ENCODE peak calls at places on chromosomes 6 and 20, in seven cellular contexts. R is mesenchymal stem cell, N is IMR-90, H is neuronal stem cell, U is H1, E is trophoblast cell, P is H9. G is an unnamed sample.

GRCh38 chr6:144341831-144342527 is 56.8 kb downstream of the UTRN start:
- DNase-seq in R (no peak), N (no peak), H (no peak), U (no peak), E (no peak), P (no peak), G (no peak)

GRCh38 chr6:141313986-141314385 is 818.7 kb upstream of the GJE1 start:
- DNase-seq in R (no peak), N (no peak), H (no peak), U (no peak), E (no peak), P (no peak), G (no peak)

GRCh38 chr20:57238089-57238488 is 28.4 kb downstream of the BMP7 start:
- DNase-seq in R (no peak), N (no peak), H (no peak), U (no peak), E (no peak), P (no peak), G (no peak)

GRCh38 chr6:125138083-125138482 is 15.5 kb upstream of the TPD52L1 start:
- DNase-seq in R (no peak), N (no peak), H (no peak), U (no peak), E (no peak), P (no peak), G (no peak)

GRCh38 chr6:133339543-133340384 is 98.6 kb downstream of the EYA4 start:
- DNase-seq in R (no peak), N (no peak), H (no peak), U (no peak), E (no peak), P (no peak), G (no peak)

GRCh38 chr6:109892451-109893435 is 85.4 kb upstream of the GPR6 start:
- DNase-seq in R (no peak), N (no peak), H (no peak), U (peak), E (peak), P (peak), G (peak)

GRCh38 chr20:32247957-32248497 is 29.4 kb upstream of the KIF3B start:
- DNase-seq in R (no peak), N (no peak), H (no peak), U (no peak), E (peak), P (no peak), G (no peak)

GRCh38 chr20:24819331-24819965 is 129.6 kb upstream of the CST7 start:
- DNase-seq in R (no peak), N (no peak), H (no peak), U (no peak), E (no peak), P (no peak), G (no peak)

GRCh38 chr6:95515975-95516374 is 61.4 kb upstream of the MANEA start:
- DNase-seq in R (no peak), N (no peak), H (no peak), U (no peak), E (peak), P (no peak), G (peak)

GRCh38 chr20:46251211-46251673 is 57.1 kb downstream of the CDH22 start:
- DNase-seq in R (no peak), N (no peak), H (peak), U (peak), E (no peak), P (peak), G (peak)

GRCh38 chr6:118709859-118710350 is 58.5 kb upstream of the CEP85L start:
- DNase-seq in R (peak), N (peak), H (no peak), U (no peak), E (no peak), P (no peak), G (peak)

GRCh38 chr20:32574296-32575226 is 10.6 kb downstream of the NOL4L start:
- DNase-seq in R (peak), N (peak), H (no peak), U (no peak), E (peak), P (peak), G (peak)

GRCh38 chr6:144286503-144287393 is 1.6 kb downstream of the UTRN start:
- DNase-seq in R (peak), N (peak), H (peak), U (peak), E (peak), P (peak), G (peak)

GRCh38 chr6:17220040-17220439 is 61.1 kb upstream of the RBM24 start:
- DNase-seq in R (no peak), N (no peak), H (no peak), U (no peak), E (no peak), P (no peak), G (no peak)

GRCh38 chr6:168851460-168852103 is 402.1 kb downstream of the THBS2 start:
- DNase-seq in R (no peak), N (no peak), H (no peak), U (no peak), E (no peak), P (no peak), G (no peak)

GRCh38 chr20:58021481-58021880 is 207.0 kb downstream of the ANKRD60 start:
- DNase-seq in R (no peak), N (no peak), H (no peak), U (peak), E (no peak), P (peak), G (peak)

GRCh38 chr20:38601216-38602184 is at the start of gene ARHGAP40:
- DNase-seq in R (no peak), N (no peak), H (no peak), U (peak), E (peak), P (peak), G (peak)

GRCh38 chr20:62065669-62066338 is at the start of gene TAF4:
- DNase-seq in R (peak), N (peak), H (peak), U (peak), E (peak), P (peak), G (peak)

GRCh38 chr6:30541515-30542403 is 14.5 kb downstream of the GNL1 start:
- DNase-seq in R (peak), N (peak), H (peak), U (peak), E (peak), P (peak), G (peak)

DNA sequence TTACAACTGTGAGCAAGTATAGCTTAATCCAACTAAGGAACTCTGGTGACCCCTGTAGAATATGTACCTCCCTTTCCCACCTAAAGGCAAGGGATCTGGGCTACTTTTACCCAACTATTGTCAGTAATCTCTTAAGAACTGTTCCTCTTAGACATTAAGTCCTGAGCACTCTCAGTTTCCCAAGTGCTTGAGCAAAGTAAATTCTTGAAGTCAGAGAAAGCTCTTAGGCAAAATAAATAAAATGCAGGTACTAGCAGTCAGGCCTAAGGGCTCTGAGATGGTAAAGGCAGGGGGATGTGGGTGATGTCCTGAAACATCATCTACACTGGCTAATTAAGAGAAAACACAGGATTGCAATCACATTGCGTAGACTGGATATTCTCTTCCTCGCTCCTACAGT is 446.4 kb upstream of the FLRT3 start:
- DNase-seq in R (no peak), N (no peak), H (no peak), U (no peak), E (no peak), P (no peak), G (no peak)
- H3K18ac ChIP-seq in R (no peak), N (no peak), H (no peak), U (no peak), E (no peak), P (no peak), G (no peak)

GRCh38 chr6:3549314-3549940 is 92.6 kb upstream of the SLC22A23 start:
- DNase-seq in R (no peak), N (no peak), H (no peak), U (peak), E (no peak), P (no peak), G (no peak)

GRCh38 chr6:3551716-3552511 is 95.1 kb upstream of the SLC22A23 start:
- DNase-seq in R (no peak), N (no peak), H (no peak), U (no peak), E (no peak), P (no peak), G (no peak)

DNA sequence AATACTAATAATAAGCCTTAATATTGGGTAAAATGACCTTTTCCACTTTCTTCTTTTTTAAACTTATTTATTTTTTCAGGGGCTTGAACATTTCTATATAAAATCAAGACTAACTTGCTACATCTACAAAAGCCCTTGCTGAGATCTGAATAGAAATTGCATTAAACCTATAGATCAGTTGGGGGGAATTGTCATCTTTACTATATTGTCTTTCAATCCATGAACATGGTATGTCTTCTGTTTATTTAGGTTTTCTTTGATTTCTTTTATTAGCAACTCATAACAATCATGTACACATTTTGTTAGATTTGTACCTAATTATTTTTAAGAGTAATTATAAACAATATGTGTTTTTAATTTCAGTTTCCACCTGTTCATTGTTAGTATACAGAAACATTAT is 96.4 kb upstream of the SLC22A23 start:
- DNase-seq in R (no peak), N (no peak), H (no peak), U (no peak), E (no peak), P (no peak), G (no peak)
- H3K18ac ChIP-seq in R (no peak), N (no peak), H (no peak), U (no peak), E (no peak), P (no peak), G (no peak)

DNA sequence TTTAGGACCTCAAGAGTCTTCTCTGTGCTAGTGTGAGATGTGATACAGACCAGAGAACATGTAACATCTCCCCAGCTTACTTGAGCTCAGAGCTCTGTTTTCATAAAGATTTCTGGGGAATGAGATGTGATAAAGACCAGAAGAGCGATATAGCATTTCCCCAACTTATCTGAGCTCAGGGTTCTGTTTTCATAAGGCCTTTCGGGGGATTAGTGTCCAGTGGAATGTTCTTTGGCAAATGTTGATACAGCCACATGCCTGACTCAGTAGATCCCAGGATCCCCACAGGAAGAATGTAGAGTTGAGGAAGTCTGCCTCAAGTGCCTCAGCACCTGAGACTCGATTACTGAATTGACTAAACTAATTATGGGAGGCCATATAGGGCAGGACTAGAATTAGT is 18.7 kb upstream of the TOP1 start:
- DNase-seq in R (peak), N (peak), H (no peak), U (no peak), E (no peak), P (no peak), G (no peak)
- H3K18ac ChIP-seq in R (no peak), N (peak), H (no peak), U (no peak), E (no peak), P (no peak), G (no peak)

GRCh38 chr6:21613809-21614208 is 20.3 kb downstream of the SOX4 start:
- DNase-seq in R (no peak), N (no peak), H (no peak), U (no peak), E (no peak), P (no peak), G (no peak)
- H3K18ac ChIP-seq in R (no peak), N (no peak), H (no peak), U (no peak), E (no peak), P (no peak), G (no peak)

DNA sequence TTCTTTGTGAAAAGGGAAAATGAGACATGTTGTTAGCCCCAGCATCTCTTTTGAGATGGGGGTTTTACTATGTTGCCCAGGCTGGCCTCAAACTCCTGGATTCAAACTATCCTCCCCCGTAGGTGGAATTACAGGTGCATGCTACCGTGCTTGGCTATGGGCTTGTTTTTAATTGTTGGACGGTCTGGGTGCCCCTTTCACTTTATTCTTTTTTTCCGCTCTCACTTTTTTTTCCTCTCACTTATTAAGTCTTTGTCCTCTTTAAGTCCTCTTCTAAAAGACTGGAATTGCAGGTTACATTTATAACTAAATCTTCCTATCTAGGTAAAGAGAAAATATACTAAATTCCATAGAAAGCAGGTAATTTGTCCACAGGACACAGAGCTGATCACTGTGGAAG is 18.8 kb upstream of the PRDM13 start:
- DNase-seq in R (no peak), N (no peak), H (no peak), U (no peak), E (no peak), P (no peak), G (no peak)
- H3K18ac ChIP-seq in R (no peak), N (no peak), H (no peak), U (no peak), E (no peak), P (no peak), G (no peak)

DNA sequence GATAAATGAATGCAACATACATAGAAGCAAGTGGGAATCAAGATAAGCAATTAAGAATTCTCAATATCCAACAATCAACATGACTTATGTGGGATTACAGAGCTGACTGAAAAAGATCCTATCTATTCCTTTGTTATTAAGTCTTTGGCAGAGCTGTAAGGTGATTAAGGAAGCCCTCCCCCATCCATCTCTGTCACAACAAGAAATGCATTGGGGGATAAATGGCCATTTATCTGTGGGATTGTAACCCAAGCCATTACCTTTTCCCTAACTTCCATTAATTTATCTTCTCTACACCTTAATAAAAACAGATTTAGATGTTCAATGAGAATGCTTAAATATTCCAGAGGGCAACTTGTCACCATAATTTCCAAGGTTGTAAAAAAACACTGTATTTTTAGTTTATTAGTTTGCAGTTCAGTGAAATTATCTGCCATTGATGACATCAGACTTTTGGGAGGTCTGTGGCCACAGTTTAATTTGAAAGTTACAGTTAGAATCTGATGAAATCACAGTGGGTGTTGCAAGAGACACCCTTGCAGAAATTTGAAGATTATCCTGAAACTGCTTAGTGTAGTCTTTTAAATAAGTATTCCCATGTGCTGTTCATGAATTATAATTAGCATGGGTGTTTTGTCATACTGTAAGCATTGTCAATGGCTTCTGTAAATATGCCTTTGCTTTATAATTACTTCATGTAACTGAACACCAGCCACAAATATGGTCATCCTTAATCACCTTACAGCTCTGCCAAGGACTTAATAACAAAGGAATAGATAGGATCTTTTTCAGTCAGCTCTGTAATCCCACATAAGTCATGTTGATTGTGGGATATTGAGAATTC is 49.4 kb upstream of the FYN start:
- DNase-seq in R (peak), N (peak), H (no peak), U (no peak), E (no peak), P (no peak), G (peak)
- H3K18ac ChIP-seq in R (no peak), N (no peak), H (no peak), U (no peak), E (no peak), P (no peak), G (no peak)

DNA sequence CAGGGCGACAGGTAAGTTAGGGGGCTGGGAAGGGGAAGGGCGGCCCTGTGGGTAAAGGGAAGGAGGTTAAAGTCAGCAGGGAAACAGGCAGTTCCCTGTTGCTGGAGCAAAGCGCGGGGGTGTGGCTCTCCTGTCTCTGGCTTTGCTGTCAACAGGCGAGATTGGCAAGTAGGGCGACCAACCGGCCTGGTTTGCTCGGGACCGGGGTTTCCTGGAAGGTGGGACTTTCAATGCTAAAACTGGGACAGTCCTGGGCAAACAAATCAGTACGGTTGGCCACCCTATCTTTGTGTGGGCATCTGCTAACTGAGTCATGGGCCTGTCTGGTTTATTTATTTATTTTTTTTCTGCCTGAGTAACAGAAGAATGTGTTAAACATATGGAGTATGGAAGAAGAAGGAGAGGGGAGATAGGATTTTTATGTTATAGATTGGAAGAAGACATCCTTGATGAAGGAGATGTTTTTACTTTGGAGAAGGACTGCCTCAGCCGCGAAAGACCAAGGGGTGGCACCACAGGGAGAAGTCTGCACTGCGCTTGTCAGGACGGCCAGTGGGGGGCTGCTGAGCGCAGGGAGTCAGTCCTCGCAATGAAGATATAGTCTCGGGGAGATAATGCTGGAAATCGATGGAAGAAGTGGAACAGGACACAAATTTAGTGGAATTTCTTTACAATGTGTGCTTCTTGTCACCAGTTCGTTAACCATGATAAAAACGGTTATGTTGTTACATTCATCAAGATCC is 43.4 kb upstream of the ESR1 start:
- DNase-seq in R (peak), N (peak), H (peak), U (peak), E (peak), P (peak), G (peak)
- H3K18ac ChIP-seq in R (no peak), N (no peak), H (peak), U (no peak), E (no peak), P (no peak), G (no peak)

GRCh38 chr6:167396068-167396658 is 71.3 kb downstream of the TTLL2 start:
- DNase-seq in R (no peak), N (no peak), H (no peak), U (no peak), E (no peak), P (no peak), G (no peak)
- H3K18ac ChIP-seq in R (no peak), N (no peak), H (no peak), U (no peak), E (no peak), P (no peak), G (no peak)

G was measured in mesendoderm.